ENCODE peak calls at places on chromosomes 2 and 18, in seven cellular contexts. One of them, this sample, is unnamed.
A peak's percentile ranks its signal among the peaks of the same experiment; 100 is the strongest.

GRCh38 chr2:159155791-159156190 is 130.7 kb downstream of the WDSUB1 start:
- DNase-seq in AG10803: no peak
- DNase-seq in uterus: no peak
- DNase-seq in NB4: no peak
- DNase-seq in brain microvascular endothelial cell: no peak
- DNase-seq in foreskin fibroblast: no peak
- DNase-seq in pancreas: no peak
- DNase-seq in this sample: no peak

GRCh38 chr18:75048776-75049454 is 160.0 kb downstream of the PTGR3 start:
- DNase-seq in uterus: no peak
- DNase-seq in NB4: no peak
- DNase-seq in AG10803: no peak
- DNase-seq in foreskin fibroblast: no peak
- DNase-seq in pancreas: no peak
- DNase-seq in brain microvascular endothelial cell: no peak
- DNase-seq in this sample: no peak

GRCh38 chr2:111227716-111228141 is 107.0 kb downstream of the BCL2L11 start:
- DNase-seq in uterus: no peak
- DNase-seq in pancreas: no peak
- DNase-seq in brain microvascular endothelial cell: peak; percentile 59
- DNase-seq in AG10803: peak; percentile 96
- DNase-seq in NB4: no peak
- DNase-seq in foreskin fibroblast: peak; percentile 42
- DNase-seq in this sample: peak; percentile 45

GRCh38 chr18:12639990-12640880 is 17.7 kb downstream of the SPIRE1 start:
- DNase-seq in AG10803: peak; percentile 66
- DNase-seq in uterus: no peak
- DNase-seq in pancreas: no peak
- DNase-seq in foreskin fibroblast: peak; percentile 63
- DNase-seq in brain microvascular endothelial cell: peak; percentile 88
- DNase-seq in NB4: no peak
- DNase-seq in this sample: peak; percentile 76

GRCh38 chr18:22349966-22350365 is 67.7 kb downstream of the CTAGE1 start:
- DNase-seq in uterus: no peak
- DNase-seq in NB4: no peak
- DNase-seq in brain microvascular endothelial cell: no peak
- DNase-seq in pancreas: no peak
- DNase-seq in AG10803: no peak
- DNase-seq in foreskin fibroblast: no peak
- DNase-seq in this sample: no peak

GRCh38 chr2:97812916-97813315 is 99.5 kb downstream of the ZAP70 start:
- DNase-seq in brain microvascular endothelial cell: no peak
- DNase-seq in pancreas: no peak
- DNase-seq in NB4: peak; percentile 69
- DNase-seq in AG10803: no peak
- DNase-seq in foreskin fibroblast: no peak
- DNase-seq in uterus: no peak
- DNase-seq in this sample: no peak

GRCh38 chr18:21914739-21915319 is 174.2 kb downstream of the MIB1 start:
- DNase-seq in AG10803: peak; percentile 35
- DNase-seq in uterus: no peak
- DNase-seq in foreskin fibroblast: peak; percentile 9
- DNase-seq in pancreas: peak; percentile 32
- DNase-seq in NB4: peak; percentile 49
- DNase-seq in brain microvascular endothelial cell: peak; percentile 51
- DNase-seq in this sample: peak; percentile 65

GRCh38 chr18:48777026-48777736 is 173.6 kb downstream of the SMAD7 start:
- DNase-seq in brain microvascular endothelial cell: peak; percentile 36
- DNase-seq in uterus: peak; percentile 38
- DNase-seq in pancreas: no peak
- DNase-seq in AG10803: peak; percentile 25
- DNase-seq in NB4: peak; percentile 73
- DNase-seq in foreskin fibroblast: no peak
- DNase-seq in this sample: peak; percentile 34

GRCh38 chr2:204683384-204683783 is 138.1 kb downstream of the PARD3B start:
- DNase-seq in foreskin fibroblast: no peak
- DNase-seq in brain microvascular endothelial cell: no peak
- DNase-seq in uterus: no peak
- DNase-seq in pancreas: no peak
- DNase-seq in AG10803: no peak
- DNase-seq in NB4: no peak
- DNase-seq in this sample: no peak

GRCh38 chr2:73092146-73092783 is 20.5 kb downstream of the RAB11FIP5 start:
- DNase-seq in NB4: no peak
- DNase-seq in pancreas: no peak
- DNase-seq in foreskin fibroblast: no peak
- DNase-seq in AG10803: no peak
- DNase-seq in brain microvascular endothelial cell: no peak
- DNase-seq in uterus: no peak
- DNase-seq in this sample: no peak
- TF ChIP-seq CTCF in NB4: no peak
- TF ChIP-seq CTCF in pancreas: no peak
- TF ChIP-seq CTCF in foreskin fibroblast: no peak
- TF ChIP-seq CTCF in AG10803: no peak
- TF ChIP-seq CTCF in brain microvascular endothelial cell: no peak
- TF ChIP-seq CTCF in uterus: no peak
- TF ChIP-seq CTCF in this sample: no peak

GRCh38 chr2:179424571-179424970 is 159.9 kb upstream of the SESTD1 start:
- DNase-seq in uterus: no peak
- DNase-seq in pancreas: no peak
- DNase-seq in brain microvascular endothelial cell: no peak
- DNase-seq in AG10803: no peak
- DNase-seq in foreskin fibroblast: no peak
- DNase-seq in NB4: no peak
- DNase-seq in this sample: no peak

GRCh38 chr2:179427065-179427464 is 162.4 kb upstream of the SESTD1 start:
- DNase-seq in pancreas: no peak
- DNase-seq in NB4: no peak
- DNase-seq in brain microvascular endothelial cell: no peak
- DNase-seq in foreskin fibroblast: no peak
- DNase-seq in uterus: no peak
- DNase-seq in AG10803: no peak
- DNase-seq in this sample: no peak

GRCh38 chr2:179429597-179429996 is 165.0 kb upstream of the SESTD1 start:
- DNase-seq in AG10803: no peak
- DNase-seq in uterus: no peak
- DNase-seq in NB4: no peak
- DNase-seq in foreskin fibroblast: no peak
- DNase-seq in brain microvascular endothelial cell: no peak
- DNase-seq in pancreas: no peak
- DNase-seq in this sample: no peak

GRCh38 chr2:179429060-179429471 is 164.4 kb upstream of the SESTD1 start:
- DNase-seq in pancreas: no peak
- DNase-seq in NB4: no peak
- DNase-seq in AG10803: no peak
- DNase-seq in brain microvascular endothelial cell: no peak
- DNase-seq in foreskin fibroblast: no peak
- DNase-seq in uterus: no peak
- DNase-seq in this sample: no peak

GRCh38 chr2:179428659-179429058 is 164.0 kb upstream of the SESTD1 start:
- DNase-seq in brain microvascular endothelial cell: no peak
- DNase-seq in NB4: no peak
- DNase-seq in AG10803: peak; percentile 0
- DNase-seq in pancreas: no peak
- DNase-seq in foreskin fibroblast: no peak
- DNase-seq in uterus: no peak
- DNase-seq in this sample: no peak
- H3K4me3 ChIP-seq in brain microvascular endothelial cell: no peak overlapping the region
- H3K4me3 ChIP-seq in NB4: no peak overlapping the region
- H3K4me3 ChIP-seq in AG10803: no peak overlapping the region
- H3K4me3 ChIP-seq in pancreas: no peak overlapping the region
- H3K4me3 ChIP-seq in foreskin fibroblast: no peak overlapping the region
- H3K4me3 ChIP-seq in uterus: no peak overlapping the region
- H3K4me3 ChIP-seq in this sample: no peak overlapping the region

GRCh38 chr2:180364719-180365118 is 357.6 kb upstream of the CWC22 start:
- DNase-seq in AG10803: no peak
- DNase-seq in uterus: no peak
- DNase-seq in pancreas: no peak
- DNase-seq in brain microvascular endothelial cell: no peak
- DNase-seq in NB4: no peak
- DNase-seq in foreskin fibroblast: no peak
- DNase-seq in this sample: no peak

GRCh38 chr2:180358458-180358857 is 351.4 kb upstream of the CWC22 start:
- DNase-seq in pancreas: no peak
- DNase-seq in brain microvascular endothelial cell: no peak
- DNase-seq in NB4: no peak
- DNase-seq in AG10803: no peak
- DNase-seq in uterus: no peak
- DNase-seq in foreskin fibroblast: no peak
- DNase-seq in this sample: no peak

GRCh38 chr2:180360283-180360618 is 353.2 kb upstream of the CWC22 start:
- DNase-seq in brain microvascular endothelial cell: no peak
- DNase-seq in AG10803: no peak
- DNase-seq in foreskin fibroblast: no peak
- DNase-seq in uterus: no peak
- DNase-seq in NB4: no peak
- DNase-seq in pancreas: no peak
- DNase-seq in this sample: no peak

GRCh38 chr2:180356676-180357075 is 349.6 kb upstream of the CWC22 start:
- DNase-seq in uterus: no peak
- DNase-seq in NB4: no peak
- DNase-seq in pancreas: no peak
- DNase-seq in brain microvascular endothelial cell: no peak
- DNase-seq in foreskin fibroblast: no peak
- DNase-seq in AG10803: no peak
- DNase-seq in this sample: no peak

GRCh38 chr2:180359522-180360282 is 352.6 kb upstream of the CWC22 start:
- DNase-seq in uterus: no peak
- DNase-seq in NB4: peak; percentile 17
- DNase-seq in brain microvascular endothelial cell: no peak
- DNase-seq in foreskin fibroblast: no peak
- DNase-seq in pancreas: no peak
- DNase-seq in AG10803: no peak
- DNase-seq in this sample: peak; percentile 10
- TF ChIP-seq CTCF in uterus: no peak
- TF ChIP-seq CTCF in NB4: no peak
- TF ChIP-seq CTCF in brain microvascular endothelial cell: no peak
- TF ChIP-seq CTCF in foreskin fibroblast: no peak
- TF ChIP-seq CTCF in pancreas: no peak
- TF ChIP-seq CTCF in AG10803: peak; percentile 10
- TF ChIP-seq CTCF in this sample: peak; percentile 17

DNA sequence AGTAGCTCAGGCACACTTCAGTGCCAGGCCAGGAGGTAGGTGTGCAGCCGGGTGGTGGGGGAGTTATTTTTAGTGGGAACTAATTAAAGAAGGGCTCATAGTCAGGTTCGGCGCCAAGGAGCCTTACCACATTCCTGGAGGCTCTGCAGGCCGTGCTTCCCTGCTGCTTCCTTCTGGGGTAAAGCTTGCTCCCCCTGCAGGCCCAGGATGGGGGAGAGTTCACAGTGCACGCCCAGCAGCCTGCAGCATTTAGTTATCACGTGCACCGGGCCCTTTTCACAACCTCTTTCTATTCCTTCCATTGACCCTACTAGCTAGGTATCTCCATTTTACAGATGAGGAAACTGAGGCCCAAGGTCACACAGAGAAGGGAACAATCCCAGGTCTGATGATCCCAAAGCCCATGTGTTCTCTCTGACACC is 2.5 kb downstream of the KCNF1 start:
- DNase-seq in NB4: peak; percentile 49
- DNase-seq in foreskin fibroblast: no peak
- DNase-seq in AG10803: no peak
- DNase-seq in brain microvascular endothelial cell: no peak
- DNase-seq in pancreas: no peak
- DNase-seq in uterus: no peak
- DNase-seq in this sample: no peak
- H3K4me3 ChIP-seq in NB4: no peak overlapping the region
- H3K4me3 ChIP-seq in foreskin fibroblast: no peak overlapping the region
- H3K4me3 ChIP-seq in AG10803: no peak overlapping the region
- H3K4me3 ChIP-seq in brain microvascular endothelial cell: no peak overlapping the region
- H3K4me3 ChIP-seq in pancreas: no peak overlapping the region
- H3K4me3 ChIP-seq in uterus: no peak overlapping the region
- H3K4me3 ChIP-seq in this sample: no peak overlapping the region

GRCh38 chr2:219455635-219456034 is 21.0 kb downstream of the SPEG start:
- DNase-seq in NB4: peak; percentile 92
- DNase-seq in AG10803: no peak
- DNase-seq in pancreas: no peak
- DNase-seq in foreskin fibroblast: no peak
- DNase-seq in uterus: no peak
- DNase-seq in brain microvascular endothelial cell: no peak
- DNase-seq in this sample: no peak

GRCh38 chr2:219458996-219459395 is 24.4 kb downstream of the SPEG start:
- DNase-seq in uterus: no peak
- DNase-seq in NB4: no peak
- DNase-seq in brain microvascular endothelial cell: no peak
- DNase-seq in pancreas: no peak
- DNase-seq in AG10803: no peak
- DNase-seq in foreskin fibroblast: no peak
- DNase-seq in this sample: no peak

GRCh38 chr2:219459460-219460311 is 25.0 kb downstream of the SPEG start:
- DNase-seq in NB4: peak; percentile 77
- DNase-seq in pancreas: peak; percentile 38
- DNase-seq in AG10803: peak; percentile 57
- DNase-seq in foreskin fibroblast: no peak
- DNase-seq in uterus: peak; percentile 71
- DNase-seq in brain microvascular endothelial cell: peak; percentile 29
- DNase-seq in this sample: peak; percentile 61

GRCh38 chr2:219460424-219460926 is 25.8 kb downstream of the SPEG start:
- DNase-seq in pancreas: no peak
- DNase-seq in uterus: peak; percentile 91
- DNase-seq in AG10803: peak; percentile 70
- DNase-seq in brain microvascular endothelial cell: no peak
- DNase-seq in NB4: peak; percentile 97
- DNase-seq in foreskin fibroblast: no peak
- DNase-seq in this sample: peak; percentile 45

GRCh38 chr2:219457784-219458369 is 23.2 kb downstream of the SPEG start:
- DNase-seq in pancreas: no peak
- DNase-seq in foreskin fibroblast: no peak
- DNase-seq in AG10803: no peak
- DNase-seq in NB4: peak; percentile 77
- DNase-seq in uterus: no peak
- DNase-seq in brain microvascular endothelial cell: no peak
- DNase-seq in this sample: no peak
- TF ChIP-seq CTCF in pancreas: no peak
- TF ChIP-seq CTCF in foreskin fibroblast: no peak
- TF ChIP-seq CTCF in AG10803: no peak
- TF ChIP-seq CTCF in NB4: peak; percentile 62
- TF ChIP-seq CTCF in uterus: no peak
- TF ChIP-seq CTCF in brain microvascular endothelial cell: no peak
- TF ChIP-seq CTCF in this sample: no peak

DNA sequence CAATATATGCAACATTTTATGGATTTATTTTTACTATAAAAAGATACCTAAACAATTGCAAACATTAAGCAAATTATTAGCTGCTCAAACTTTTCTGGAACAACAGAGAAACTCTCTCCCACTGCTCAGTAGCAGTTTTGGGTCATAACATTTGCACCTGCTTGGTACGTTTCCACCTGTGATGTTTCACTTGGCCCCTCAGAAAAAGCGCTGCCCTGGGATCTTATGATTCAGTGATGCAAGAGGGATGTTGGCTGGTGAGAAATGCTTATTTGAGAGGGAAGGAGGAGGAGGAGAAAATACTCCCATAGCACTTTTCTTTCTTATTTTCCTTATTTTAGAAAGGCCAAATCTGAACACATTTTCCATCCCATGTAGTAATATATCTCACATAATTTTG is 9.2 kb downstream of the IRS1 start:
- DNase-seq in uterus: no peak
- DNase-seq in pancreas: no peak
- DNase-seq in foreskin fibroblast: no peak
- DNase-seq in AG10803: peak; percentile 5
- DNase-seq in NB4: no peak
- DNase-seq in brain microvascular endothelial cell: no peak
- DNase-seq in this sample: no peak
- H3K4me3 ChIP-seq in uterus: peak overlapping the region; percentile 41
- H3K4me3 ChIP-seq in pancreas: peak overlapping the region; percentile 64
- H3K4me3 ChIP-seq in foreskin fibroblast: no peak overlapping the region
- H3K4me3 ChIP-seq in AG10803: no peak overlapping the region
- H3K4me3 ChIP-seq in NB4: peak overlapping the region; percentile 51
- H3K4me3 ChIP-seq in brain microvascular endothelial cell: no peak overlapping the region
- H3K4me3 ChIP-seq in this sample: no peak overlapping the region

This sample was measured in fibroblast of mammary gland.